ENCODE peak calls at places on chromosomes 13 and 19, in five cellular contexts. O, B, F, Y and G are unnamed samples.
A peak's percentile ranks its signal among the peaks of the same experiment; 100 is the strongest.

GRCh38 chr13:75395056-75395455 is 86.9 kb downstream of the TBC1D4 start:
- DNase-seq in O (peak; percentile 35), B (no peak), F (no peak), Y (no peak), G (no peak)

GRCh38 chr19:42542791-42543190 is 14.5 kb upstream of the CEACAM1 start:
- DNase-seq in O (no peak), B (no peak), F (no peak), Y (no peak), G (peak; percentile 29)

GRCh38 chr13:107866007-107866665 is 349.2 kb downstream of the LIG4 start:
- DNase-seq in O (no peak), B (no peak), F (no peak), Y (peak; percentile 63), G (peak; percentile 93)

GRCh38 chr13:46679369-46680180 is 117.4 kb downstream of the ESD start:
- DNase-seq in O (no peak), B (no peak), F (peak; percentile 64), Y (no peak), G (peak; percentile 88)

GRCh38 chr19:3142292-3142670 is 6.4 kb downstream of the GNA15 start:
- DNase-seq in O (peak; percentile 44), B (peak; percentile 21), F (no peak), Y (no peak), G (peak; percentile 98)

GRCh38 chr19:2774083-2774679 is 8.9 kb downstream of the SGTA start:
- DNase-seq in O (no peak), B (peak; percentile 72), F (no peak), Y (no peak), G (no peak)

GRCh38 chr13:73388586-73388985 is 329.8 kb downstream of the KLF5 start:
- DNase-seq in O (no peak), B (no peak), F (no peak), Y (no peak), G (no peak)

GRCh38 chr19:6423499-6424189 is 967 bp downstream of the KHSRP start:
- DNase-seq in O (no peak), B (no peak), F (no peak), Y (peak; percentile 74), G (peak; percentile 97)

GRCh38 chr19:3346677-3347353 is 19.6 kb upstream of the NFIC start:
- DNase-seq in O (peak; percentile 78), B (peak; percentile 83), F (no peak), Y (no peak), G (peak; percentile 97)

GRCh38 chr19:35851213-35852028 is 883 bp downstream of the NPHS1 start:
- DNase-seq in O (no peak), B (no peak), F (no peak), Y (peak; percentile 90), G (no peak)

GRCh38 chr19:615619-616018 is 17.7 kb downstream of the POLRMT start:
- DNase-seq in O (no peak), B (no peak), F (no peak), Y (peak; percentile 65), G (peak; percentile 89)

GRCh38 chr13:94660695-94661324 is 51.5 kb downstream of the SOX21 start:
- DNase-seq in O (no peak), B (no peak), F (no peak), Y (peak; percentile 75), G (no peak)

GRCh38 chr13:57666554-57666953 is 35.0 kb downstream of the PCDH17 start:
- DNase-seq in O (no peak), B (no peak), F (no peak), Y (no peak), G (peak; percentile 10)

GRCh38 chr13:71285700-71286099 is 581.3 kb downstream of the DACH1 start:
- DNase-seq in O (no peak), B (no peak), F (peak; percentile 12), Y (peak; percentile 6), G (no peak)

GRCh38 chr19:1084024-1084868 is 10.9 kb downstream of the POLR2E start:
- DNase-seq in O (peak; percentile 17), B (no peak), F (no peak), Y (no peak), G (no peak)

GRCh38 chr19:31348416-31349159 is 648 bp downstream of the TSHZ3 start:
- DNase-seq in O (peak; percentile 43), B (peak; percentile 54), F (no peak), Y (peak; percentile 39), G (no peak)

GRCh38 chr19:6616011-6616410 is 25.1 kb upstream of the CD70 start:
- DNase-seq in O (no peak), B (no peak), F (no peak), Y (no peak), G (peak; percentile 86)

GRCh38 chr19:46426506-46427162 is 2.1 kb downstream of the PNMA8C start:
- DNase-seq in O (peak; percentile 67), B (peak; percentile 85), F (no peak), Y (peak; percentile 94), G (peak; percentile 94)

GRCh38 chr19:6611441-6611852 is 20.5 kb upstream of the CD70 start:
- DNase-seq in O (no peak), B (no peak), F (no peak), Y (no peak), G (peak; percentile 86)

DNA sequence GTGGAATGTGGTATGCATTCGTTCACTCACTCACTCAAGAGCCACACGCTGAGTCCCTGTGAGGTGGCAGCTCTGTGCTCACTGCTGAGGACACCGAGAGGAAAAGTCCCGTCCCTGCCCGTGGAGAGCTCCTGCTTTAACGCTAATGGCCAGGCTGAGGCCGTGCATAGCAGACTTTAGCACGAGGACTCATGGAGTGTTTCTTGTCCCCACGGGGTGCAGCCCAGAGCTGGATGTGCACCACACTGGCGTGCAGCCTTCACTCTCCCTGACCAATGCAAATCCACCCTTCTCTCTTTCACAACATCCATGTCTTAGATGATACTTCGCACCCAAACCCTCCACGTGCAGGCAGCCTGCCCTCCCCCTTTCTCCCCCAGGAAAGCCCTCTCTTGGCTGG is 159.6 kb upstream of the ZNF536 start:
- DNase-seq in O (no peak), B (no peak), F (no peak), Y (no peak), G (no peak)
- H3K4me3 ChIP-seq in O (no peak overlapping the region), B (no peak overlapping the region), F (no peak overlapping the region), Y (no peak overlapping the region), G (no peak overlapping the region)

DNA sequence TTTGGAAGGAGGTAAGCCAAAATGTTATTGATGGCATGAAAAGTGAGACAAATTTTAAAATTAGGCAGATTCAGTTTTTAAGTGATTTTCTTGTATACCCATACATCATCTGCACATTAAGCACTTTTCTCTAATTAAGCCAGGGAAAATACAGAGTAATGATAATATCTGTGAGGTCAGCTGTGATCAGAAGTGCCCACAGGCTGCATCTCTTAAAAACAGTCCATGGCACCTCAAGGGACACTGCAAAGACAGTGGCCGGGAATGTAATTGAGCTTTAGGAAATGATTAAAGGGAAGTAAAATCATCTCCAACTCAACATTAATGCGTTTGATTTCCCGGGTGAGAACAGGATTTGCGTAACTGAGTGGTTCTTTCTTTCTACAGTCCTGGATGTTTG is 2.0 kb downstream of the COL4A1 start:
- DNase-seq in O (no peak), B (no peak), F (no peak), Y (no peak), G (no peak)
- H3K4me1 ChIP-seq in O (no peaks in the 10 kb centered on the region), B (peaks cover 72% of the 10 kb centered on the region), F (no peaks in the 10 kb centered on the region), Y (peaks cover 36% of the 10 kb centered on the region), G (peaks cover 61% of the 10 kb centered on the region)

DNA sequence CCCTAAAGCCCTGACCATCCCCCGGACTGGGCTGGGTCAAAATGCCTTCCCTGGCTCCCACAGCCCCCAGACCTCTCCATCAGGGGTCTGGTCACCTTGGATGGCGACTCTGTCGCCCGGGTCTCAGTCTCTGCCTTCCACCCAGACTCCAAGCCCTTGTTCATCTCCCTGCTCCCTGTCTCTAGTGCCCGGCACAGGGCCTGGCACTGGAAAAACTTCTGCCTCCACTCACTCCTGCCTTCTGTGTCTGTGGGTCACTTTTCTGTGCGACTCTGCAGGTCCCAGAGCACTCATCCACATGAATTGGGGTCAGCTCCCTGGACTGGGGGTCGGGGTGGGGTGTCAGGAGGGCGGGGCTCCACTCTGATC is 1.1 kb downstream of the ZNF787 start:
- DNase-seq in O (no peak), B (no peak), F (no peak), Y (no peak), G (no peak)
- H3K4me3 ChIP-seq in O (peak overlapping the region; percentile 94), B (peak overlapping the region; percentile 88), F (peak overlapping the region; percentile 37), Y (peak overlapping the region; percentile 93), G (peak overlapping the region; percentile 87)

GRCh38 chr19:17078038-17078919 is 2.7 kb downstream of the MYO9B start:
- DNase-seq in O (no peak), B (no peak), F (no peak), Y (no peak), G (peak; percentile 48)

GRCh38 chr19:17079710-17080440 is 4.3 kb downstream of the MYO9B start:
- DNase-seq in O (peak; percentile 90), B (peak; percentile 82), F (no peak), Y (no peak), G (peak; percentile 98)

GRCh38 chr19:17078920-17079709 is 3.5 kb downstream of the MYO9B start:
- DNase-seq in O (no peak), B (no peak), F (no peak), Y (no peak), G (peak; percentile 84)

GRCh38 chr19:17081672-17082630 is 6.4 kb downstream of the MYO9B start:
- DNase-seq in O (peak; percentile 82), B (peak; percentile 78), F (no peak), Y (no peak), G (peak; percentile 86)

DNA sequence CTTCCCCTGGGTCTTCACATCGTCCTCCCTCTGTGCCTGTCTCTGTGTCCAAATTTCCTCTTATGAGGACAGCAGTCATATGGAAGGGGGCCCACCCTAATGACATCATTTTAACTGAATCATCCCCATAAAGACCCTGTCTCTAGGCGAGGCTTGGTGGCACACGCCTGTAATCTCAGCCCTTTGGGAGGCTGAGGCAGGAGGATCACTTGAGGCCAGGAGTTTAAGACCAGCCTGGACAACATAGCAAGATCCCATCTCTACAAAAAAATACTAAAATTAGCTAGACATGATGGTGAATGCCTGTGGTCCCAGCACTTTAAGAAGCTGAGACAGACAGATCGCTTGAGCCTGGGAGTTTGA is 4.8 kb downstream of the MYO9B start:
- DNase-seq in O (no peak), B (no peak), F (no peak), Y (no peak), G (no peak)
- H3K4me1 ChIP-seq in O (no peaks in the 10 kb centered on the region), B (peaks cover 73% of the 10 kb centered on the region), F (peaks cover 23% of the 10 kb centered on the region), Y (no peaks in the 10 kb centered on the region), G (peaks cover 45% of the 10 kb centered on the region)

DNA sequence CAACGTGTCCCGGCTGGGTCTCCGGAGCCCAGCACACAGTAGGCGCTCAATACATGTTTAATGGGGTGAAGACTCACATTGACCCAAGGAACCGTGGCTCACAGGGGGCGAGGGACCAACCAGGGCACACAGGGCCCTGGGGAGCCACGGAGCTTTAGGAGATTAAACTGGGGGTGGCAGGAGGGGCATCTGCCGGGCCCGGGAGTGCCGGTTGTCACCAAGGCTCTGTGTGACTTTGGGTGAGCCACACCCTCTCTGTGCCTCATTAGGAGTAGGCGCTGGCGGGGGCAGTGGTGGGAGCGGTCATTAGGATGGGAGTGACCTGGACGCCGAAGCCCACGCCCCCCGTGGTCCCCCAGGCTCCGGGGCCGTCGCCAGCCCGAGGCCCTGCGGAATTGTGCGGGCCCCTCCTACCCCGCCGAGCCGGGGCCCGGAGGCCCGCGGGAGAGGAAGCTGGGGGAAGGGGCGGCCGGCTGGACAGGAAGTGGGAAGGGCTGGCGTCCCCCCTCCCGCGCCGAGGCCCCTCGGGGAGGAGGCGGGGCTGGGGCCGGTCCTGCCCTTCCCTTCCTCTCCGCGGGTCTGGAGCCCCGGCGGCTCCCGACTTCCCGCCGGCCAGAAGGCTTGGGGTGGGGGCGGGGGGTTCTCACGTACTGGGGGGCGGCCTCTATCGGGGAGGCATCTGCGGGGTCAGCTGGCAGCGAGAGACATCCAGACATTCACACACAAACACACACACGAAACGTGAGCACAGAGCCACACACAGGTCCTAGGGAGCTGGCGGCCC is 1.8 kb upstream of the SSBP4 start:
- DNase-seq in O (peak; percentile 69), B (peak; percentile 94), F (no peak), Y (peak; percentile 89), G (peak; percentile 98)
- H3K4me3 ChIP-seq in O (peak overlapping the region; percentile 63), B (peak overlapping the region; percentile 81), F (peak overlapping the region; percentile 61), Y (peak overlapping the region; percentile 73), G (peak overlapping the region; percentile 70)